ENCODE peak calls at places on chromosomes 3 and 15, in four cellular contexts. U, M, Q and G are unnamed samples.

GRCh38 chr15:80779658-80780415 is 667 bp downstream of the CEMIP start:
- DNase-seq in U (no peak), Q (no peak), M (no peak), G (no peak)

GRCh38 chr15:91456251-91456718 is 356.2 kb downstream of the SV2B start:
- DNase-seq in U (no peak), M (no peak), Q (peak), G (no peak)

GRCh38 chr15:85532689-85533088 is 152.3 kb downstream of the AKAP13 start:
- DNase-seq in U (no peak), Q (no peak), M (no peak), G (no peak)

GRCh38 chr15:57150066-57150865 is 226.0 kb upstream of the CGNL1 start:
- DNase-seq in U (no peak), M (no peak), Q (no peak), G (no peak)

GRCh38 chr3:15339786-15340215 is 7.4 kb upstream of the SH3BP5 start:
- DNase-seq in M (no peak), U (no peak), Q (peak), G (no peak)

GRCh38 chr3:119613201-119613600 is 15.5 kb downstream of the PLA1A start:
- DNase-seq in M (no peak), Q (no peak), U (no peak), G (no peak)

GRCh38 chr3:58835075-58835474 is 168.5 kb upstream of the FAM3D start:
- DNase-seq in U (no peak), M (no peak), Q (peak), G (no peak)

GRCh38 chr3:46935168-46935858 is 41.2 kb downstream of the CCDC12 start:
- DNase-seq in M (no peak), U (no peak), Q (peak), G (no peak)

GRCh38 chr3:150022406-150023238 is 51.9 kb upstream of the PFN2 start:
- DNase-seq in U (no peak), Q (peak), M (no peak), G (no peak)

GRCh38 chr3:73475175-73475574 is 149.6 kb downstream of the PDZRN3 start:
- DNase-seq in Q (no peak), M (no peak), U (no peak), G (no peak)

GRCh38 chr3:15636028-15636709 is 34.6 kb downstream of the BTD start:
- DNase-seq in Q (peak), M (peak), U (no peak), G (no peak)

GRCh38 chr15:72838311-72838731 is 54.8 kb upstream of the ADPGK start:
- DNase-seq in U (no peak), M (no peak), Q (no peak), G (peak)

GRCh38 chr15:82108489-82109078 is 62.8 kb upstream of the MEX3B start:
- DNase-seq in U (peak), M (peak), Q (peak), G (no peak)

GRCh38 chr3:17195192-17195611 is 310.4 kb downstream of the PLCL2 start:
- DNase-seq in U (no peak), M (no peak), Q (no peak), G (no peak)

GRCh38 chr3:4466783-4467521 is at the start of gene SUMF1:
- DNase-seq in Q (peak), U (peak), M (peak), G (no peak)

GRCh38 chr3:162139841-162140240 is 643.2 kb downstream of the OTOL1 start:
- DNase-seq in M (no peak), U (no peak), Q (no peak), G (no peak)

GRCh38 chr15:84696757-84697156 is 19.2 kb downstream of the SEC11A start:
- DNase-seq in M (no peak), Q (no peak), U (no peak), G (no peak)